ENCODE peak calls at places on chromosomes 2 and 18, in five cellular contexts. One of them, this sample, is unnamed.

GRCh38 chr2:37350034-37350433 is 5.6 kb downstream of the QPCT start:
- ATAC-seq in WTC11: no peak
- ATAC-seq in left colon: peak
- ATAC-seq in CD4-positive, alpha-beta T cell: no peak
- ATAC-seq in mucosa of descending colon: peak
- ATAC-seq in this sample: peak

GRCh38 chr18:34985963-34986362 is 55.2 kb upstream of the MAPRE2 start:
- ATAC-seq in CD4-positive, alpha-beta T cell: no peak
- ATAC-seq in WTC11: no peak
- ATAC-seq in mucosa of descending colon: no peak
- ATAC-seq in left colon: no peak
- ATAC-seq in this sample: no peak

GRCh38 chr2:179701524-179702110 is 159.8 kb downstream of the ZNF385B start:
- ATAC-seq in WTC11: no peak
- ATAC-seq in mucosa of descending colon: no peak
- ATAC-seq in CD4-positive, alpha-beta T cell: no peak
- ATAC-seq in left colon: no peak
- ATAC-seq in this sample: no peak

GRCh38 chr2:157075924-157076323 is 181.6 kb upstream of the GALNT5 start:
- ATAC-seq in mucosa of descending colon: no peak
- ATAC-seq in WTC11: no peak
- ATAC-seq in CD4-positive, alpha-beta T cell: no peak
- ATAC-seq in left colon: no peak
- ATAC-seq in this sample: no peak

GRCh38 chr2:217954469-217954868 is 48.3 kb downstream of the TNS1 start:
- ATAC-seq in WTC11: no peak
- ATAC-seq in left colon: no peak
- ATAC-seq in mucosa of descending colon: no peak
- ATAC-seq in CD4-positive, alpha-beta T cell: no peak
- ATAC-seq in this sample: peak

GRCh38 chr2:226721541-226721940 is 78.1 kb downstream of the IRS1 start:
- ATAC-seq in left colon: no peak
- ATAC-seq in CD4-positive, alpha-beta T cell: no peak
- ATAC-seq in WTC11: no peak
- ATAC-seq in mucosa of descending colon: no peak
- ATAC-seq in this sample: no peak

GRCh38 chr2:209556354-209556961 is 132.6 kb downstream of the MAP2 start:
- ATAC-seq in CD4-positive, alpha-beta T cell: no peak
- ATAC-seq in left colon: no peak
- ATAC-seq in WTC11: peak
- ATAC-seq in mucosa of descending colon: no peak
- ATAC-seq in this sample: peak

GRCh38 chr2:38605298-38605830 is 2.6 kb upstream of the HNRNPLL start:
- ATAC-seq in CD4-positive, alpha-beta T cell: no peak
- ATAC-seq in WTC11: no peak
- ATAC-seq in mucosa of descending colon: no peak
- ATAC-seq in left colon: no peak
- ATAC-seq in this sample: no peak

GRCh38 chr2:229104863-229105468 is 166.1 kb downstream of the PID1 start:
- ATAC-seq in WTC11: no peak
- ATAC-seq in mucosa of descending colon: no peak
- ATAC-seq in left colon: no peak
- ATAC-seq in CD4-positive, alpha-beta T cell: no peak
- ATAC-seq in this sample: no peak

GRCh38 chr2:109403841-109404201 is 209.9 kb downstream of the SEPTIN10 start:
- ATAC-seq in CD4-positive, alpha-beta T cell: no peak
- ATAC-seq in mucosa of descending colon: no peak
- ATAC-seq in WTC11: no peak
- ATAC-seq in left colon: no peak
- ATAC-seq in this sample: no peak

GRCh38 chr18:79424008-79424565 is 28.4 kb downstream of the NFATC1 start:
- ATAC-seq in left colon: no peak
- ATAC-seq in WTC11: no peak
- ATAC-seq in CD4-positive, alpha-beta T cell: no peak
- ATAC-seq in mucosa of descending colon: peak
- ATAC-seq in this sample: no peak

GRCh38 chr18:36818652-36819051 is 10.2 kb downstream of the TPGS2 start:
- ATAC-seq in CD4-positive, alpha-beta T cell: no peak
- ATAC-seq in mucosa of descending colon: no peak
- ATAC-seq in left colon: no peak
- ATAC-seq in WTC11: no peak
- ATAC-seq in this sample: no peak

GRCh38 chr2:232434563-232435374 is 21.2 kb upstream of the ALPI start:
- ATAC-seq in WTC11: no peak
- ATAC-seq in CD4-positive, alpha-beta T cell: no peak
- ATAC-seq in mucosa of descending colon: no peak
- ATAC-seq in left colon: no peak
- ATAC-seq in this sample: no peak

GRCh38 chr2:44087714-44088092 is 81.0 kb upstream of the PPM1B start:
- ATAC-seq in CD4-positive, alpha-beta T cell: no peak
- ATAC-seq in WTC11: no peak
- ATAC-seq in left colon: peak
- ATAC-seq in mucosa of descending colon: peak
- ATAC-seq in this sample: no peak

GRCh38 chr2:225484751-225485150 is 85.2 kb downstream of the NYAP2 start:
- ATAC-seq in mucosa of descending colon: no peak
- ATAC-seq in WTC11: no peak
- ATAC-seq in CD4-positive, alpha-beta T cell: no peak
- ATAC-seq in left colon: no peak
- ATAC-seq in this sample: no peak